ENCODE peak calls at places on chromosome 21, in seven cellular contexts. F, D, Q, J, O, G and C are unnamed samples.

GRCh38 chr21:44571296-44571695 is 2.2 kb upstream of the KRTAP10-4 start:
- DNase-seq in F (no peak), D (no peak), Q (no peak), J (no peak), O (no peak), G (no peak), C (no peak)

GRCh38 chr21:36171741-36172331 is 15.2 kb downstream of the DOP1B start:
- DNase-seq in F (peak), D (no peak), Q (peak), J (peak), O (no peak), G (no peak), C (peak)

GRCh38 chr21:18249542-18250152 is 5.0 kb downstream of the CHODL start:
- DNase-seq in F (no peak), D (peak), Q (no peak), J (peak), O (no peak), G (no peak), C (no peak)

GRCh38 chr21:29351691-29352090 is 53.0 kb downstream of the BACH1 start:
- DNase-seq in F (no peak), D (peak), Q (peak), J (no peak), O (no peak), G (no peak), C (peak)

GRCh38 chr21:45417951-45418300 is 13.0 kb downstream of the COL18A1 start:
- DNase-seq in F (no peak), D (no peak), Q (no peak), J (no peak), O (no peak), G (no peak), C (no peak)

GRCh38 chr21:14602418-14602987 is 56.4 kb upstream of the SAMSN1 start:
- DNase-seq in F (no peak), D (peak), Q (no peak), J (no peak), O (no peak), G (no peak), C (no peak)

GRCh38 chr21:44441581-44442265 is 13.6 kb upstream of the LRRC3 start:
- DNase-seq in F (no peak), D (no peak), Q (no peak), J (no peak), O (no peak), G (no peak), C (no peak)

GRCh38 chr21:46096596-46096981 is 1.3 kb upstream of the COL6A2 start:
- DNase-seq in F (peak), D (no peak), Q (no peak), J (no peak), O (no peak), G (no peak), C (no peak)

GRCh38 chr21:35924714-35925301 is 135.5 kb downstream of the SETD4 start:
- DNase-seq in F (no peak), D (peak), Q (peak), J (no peak), O (no peak), G (no peak), C (no peak)

GRCh38 chr21:45574691-45575090 is 32.5 kb upstream of the SLC19A1 start:
- DNase-seq in F (no peak), D (no peak), Q (no peak), J (no peak), O (no peak), G (no peak), C (no peak)

GRCh38 chr21:16073571-16073970 is 343.8 kb downstream of the USP25 start:
- DNase-seq in F (no peak), D (no peak), Q (no peak), J (no peak), O (no peak), G (no peak), C (no peak)

GRCh38 chr21:31521515-31521914 is 138.0 kb upstream of the SOD1 start:
- DNase-seq in F (no peak), D (no peak), Q (no peak), J (no peak), O (no peak), G (no peak), C (no peak)

GRCh38 chr21:45551316-45551715 is 9.1 kb upstream of the SLC19A1 start:
- DNase-seq in F (no peak), D (peak), Q (peak), J (no peak), O (no peak), G (no peak), C (peak)

GRCh38 chr21:31788581-31788980 is 56.7 kb upstream of the SCAF4 start:
- DNase-seq in F (no peak), D (no peak), Q (no peak), J (no peak), O (no peak), G (no peak), C (peak)

GRCh38 chr21:28899220-28899619 is 93.5 kb downstream of the LTN1 start:
- DNase-seq in F (no peak), D (no peak), Q (no peak), J (no peak), O (no peak), G (no peak), C (no peak)

GRCh38 chr21:46153259-46154154 is 1.9 kb downstream of the FTCD start:
- DNase-seq in F (peak), D (peak), Q (no peak), J (peak), O (peak), G (peak), C (no peak)

GRCh38 chr21:31282095-31282709 is 61.9 kb downstream of the TIAM1 start:
- DNase-seq in F (no peak), D (peak), Q (peak), J (no peak), O (no peak), G (no peak), C (peak)

GRCh38 chr21:23799376-23799775 is 1807.9 kb downstream of the MRPL39 start:
- DNase-seq in F (no peak), D (no peak), Q (no peak), J (no peak), O (no peak), G (no peak), C (no peak)

GRCh38 chr21:41032536-41032935 is 135.4 kb upstream of the BACE2 start:
- DNase-seq in F (no peak), D (no peak), Q (no peak), J (no peak), O (no peak), G (no peak), C (no peak)

GRCh38 chr21:26098758-26099157 is 71.8 kb downstream of the APP start:
- DNase-seq in F (no peak), D (no peak), Q (peak), J (peak), O (no peak), G (no peak), C (peak)

GRCh38 chr21:33644383-33645074 is 2.2 kb downstream of the ITSN1 start:
- DNase-seq in F (no peak), D (peak), Q (peak), J (peak), O (no peak), G (no peak), C (peak)

GRCh38 chr21:25733859-25734653 is 648 bp downstream of the ATP5PF start:
- DNase-seq in F (no peak), D (peak), Q (peak), J (peak), O (no peak), G (no peak), C (peak)

GRCh38 chr21:14046401-14046800 is 164.4 kb downstream of the LIPI start:
- DNase-seq in F (no peak), D (no peak), Q (peak), J (no peak), O (no peak), G (no peak), C (no peak)

GRCh38 chr21:46618738-46619369 is 14.0 kb upstream of the S100B start:
- DNase-seq in F (no peak), D (no peak), Q (peak), J (no peak), O (no peak), G (no peak), C (peak)

GRCh38 chr21:44445413-44445812 is 9.9 kb upstream of the LRRC3 start:
- DNase-seq in F (no peak), D (no peak), Q (no peak), J (no peak), O (no peak), G (no peak), C (no peak)

GRCh38 chr21:46423546-46424061 is 35.1 kb upstream of the DIP2A start:
- DNase-seq in F (no peak), D (no peak), Q (no peak), J (peak), O (no peak), G (no peak), C (no peak)

GRCh38 chr21:32562426-32562825 is 22.9 kb downstream of the TCP10L start:
- DNase-seq in F (peak), D (peak), Q (peak), J (peak), O (peak), G (no peak), C (no peak)

GRCh38 chr21:33199516-33200217 is 30.1 kb upstream of the IFNAR2 start:
- DNase-seq in F (peak), D (peak), Q (peak), J (peak), O (peak), G (no peak), C (peak)

GRCh38 chr21:46182548-46183336 is 1.5 kb downstream of the SPATC1L start:
- DNase-seq in F (peak), D (peak), Q (no peak), J (no peak), O (no peak), G (no peak), C (peak)

GRCh38 chr21:18803624-18804023 is 400.0 kb upstream of the TMPRSS15 start:
- DNase-seq in F (no peak), D (no peak), Q (no peak), J (no peak), O (no peak), G (no peak), C (no peak)

GRCh38 chr21:32829504-32829903 is 57.9 kb upstream of the PAXBP1 start:
- DNase-seq in F (no peak), D (no peak), Q (no peak), J (no peak), O (no peak), G (no peak), C (no peak)

GRCh38 chr21:37861561-37861960 is 54.7 kb downstream of the KCNJ6 start:
- DNase-seq in F (no peak), D (no peak), Q (no peak), J (no peak), O (no peak), G (no peak), C (no peak)

GRCh38 chr21:37862536-37862935 is 53.7 kb downstream of the KCNJ6 start:
- DNase-seq in F (peak), D (peak), Q (peak), J (peak), O (no peak), G (no peak), C (no peak)

GRCh38 chr21:37860416-37860815 is 55.8 kb downstream of the KCNJ6 start:
- DNase-seq in F (no peak), D (no peak), Q (no peak), J (no peak), O (no peak), G (no peak), C (no peak)

GRCh38 chr21:37866027-37866426 is 50.2 kb downstream of the KCNJ6 start:
- DNase-seq in F (no peak), D (no peak), Q (no peak), J (no peak), O (no peak), G (no peak), C (peak)

GRCh38 chr21:37863842-37864241 is 52.4 kb downstream of the KCNJ6 start:
- DNase-seq in F (no peak), D (peak), Q (peak), J (no peak), O (no peak), G (no peak), C (peak)
- H2BK5ac ChIP-seq in F (no peak), D (no peak), Q (no peak), J (no peak), O (no peak), G (no peak), C (no peak)

GRCh38 chr21:34916446-34916845 is 132.7 kb downstream of the RUNX1 start:
- DNase-seq in F (no peak), D (peak), Q (peak), J (no peak), O (no peak), G (no peak), C (peak)

GRCh38 chr21:34914239-34914638 is 134.9 kb downstream of the RUNX1 start:
- DNase-seq in F (no peak), D (peak), Q (no peak), J (no peak), O (no peak), G (no peak), C (no peak)

GRCh38 chr21:34913786-34914185 is 135.3 kb downstream of the RUNX1 start:
- DNase-seq in F (no peak), D (peak), Q (peak), J (no peak), O (no peak), G (no peak), C (no peak)

GRCh38 chr21:34912022-34912933 is 136.8 kb downstream of the RUNX1 start:
- DNase-seq in F (no peak), D (peak), Q (no peak), J (peak), O (no peak), G (no peak), C (peak)

DNA sequence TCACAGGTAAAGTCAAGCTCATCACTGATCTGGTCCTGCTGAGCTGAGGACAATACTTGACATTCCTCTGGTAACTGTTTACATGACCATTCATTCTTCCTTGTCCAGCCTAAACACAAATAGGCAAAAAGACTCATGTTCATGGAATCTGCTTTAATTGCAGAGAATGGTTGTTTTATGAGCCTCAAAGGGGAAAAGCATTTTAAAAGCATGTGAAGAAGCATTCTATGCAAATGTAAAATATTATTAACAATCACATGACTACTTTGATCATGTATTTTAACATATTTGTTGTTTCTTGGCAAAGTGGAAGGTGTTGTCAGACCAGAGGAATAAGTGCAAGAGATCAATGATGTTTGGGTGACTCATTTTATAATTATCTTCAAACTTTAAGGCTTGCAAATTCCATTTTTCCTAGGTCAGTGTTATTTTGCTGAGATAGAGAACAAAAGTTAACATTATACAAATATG is 133.7 kb downstream of the RUNX1 start:
- DNase-seq in F (no peak), D (peak), Q (peak), J (peak), O (no peak), G (no peak), C (peak)
- H3K27ac ChIP-seq in F (no peak), D (peak), Q (peak), J (no peak), O (no peak), G (no peak), C (no peak)

DNA sequence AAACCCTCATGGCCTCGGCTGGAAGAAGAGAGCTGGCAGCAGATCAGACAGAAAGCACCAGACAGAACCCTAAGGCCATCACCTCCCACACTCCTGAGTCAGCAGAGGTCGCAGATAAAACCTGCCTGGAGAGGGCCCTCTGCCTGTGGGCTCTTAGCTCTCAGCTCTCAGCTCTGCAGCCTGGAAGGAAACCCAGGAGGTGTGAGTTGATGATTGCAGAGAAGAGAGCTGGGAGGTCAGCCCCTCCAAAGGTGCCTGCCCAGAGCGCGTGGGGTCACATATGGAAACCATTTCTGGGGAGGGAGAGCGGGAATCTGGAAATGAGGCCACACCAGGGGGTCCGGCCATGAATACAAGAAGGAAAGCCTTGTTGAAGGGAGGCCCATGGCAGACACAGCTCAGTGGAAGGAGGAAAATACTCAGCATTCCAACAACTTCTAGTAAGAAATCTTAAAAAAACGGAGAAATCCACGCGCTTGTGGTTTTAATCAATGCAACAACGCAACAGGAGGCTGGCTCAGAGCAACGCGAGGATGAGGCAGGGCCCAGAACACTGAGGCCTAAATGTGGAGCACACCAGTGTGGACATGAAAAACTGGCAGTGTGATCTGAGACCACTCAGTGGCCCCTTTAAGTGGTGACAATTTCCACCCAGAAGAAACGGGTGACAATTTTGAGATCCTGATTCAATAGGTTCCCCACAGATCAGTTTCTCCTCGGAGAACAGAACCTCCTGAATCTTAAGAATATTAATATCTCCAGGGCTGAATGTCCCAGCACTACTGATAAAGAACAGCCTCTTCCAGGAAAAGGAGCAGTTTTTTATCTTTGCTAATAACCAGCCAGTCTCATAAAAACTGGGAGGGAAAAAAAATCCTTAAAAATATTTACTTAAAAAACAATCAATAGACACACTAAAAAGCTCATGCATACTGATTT is 45.7 kb downstream of the PSMG1 start:
- DNase-seq in F (peak), D (peak), Q (peak), J (peak), O (no peak), G (no peak), C (peak)
- H3K9ac ChIP-seq in F (no peak), D (peak), Q (no peak), J (no peak), O (no peak), G (no peak), C (no peak)

GRCh38 chr21:21764281-21764680 is 766.1 kb downstream of the NCAM2 start:
- DNase-seq in F (no peak), D (no peak), Q (no peak), J (no peak), O (no peak), G (no peak), C (no peak)
- H2BK5ac ChIP-seq in F (no peak), D (no peak), Q (no peak), J (no peak), O (no peak), G (no peak), C (no peak)

GRCh38 chr21:42478504-42478903 is 17.5 kb downstream of the RSPH1 start:
- DNase-seq in F (no peak), D (no peak), Q (no peak), J (no peak), O (no peak), G (no peak), C (no peak)
- H3K27ac ChIP-seq in F (no peak), D (no peak), Q (no peak), J (no peak), O (no peak), G (no peak), C (no peak)